ENCODE peak calls at places on chromosome 14, in seven cellular contexts. One of them, this sample, is unnamed.

GRCh38 chr14:74512431-74512830 is 18.9 kb downstream of the ISCA2 start:
- DNase-seq in MM.1S: no peak
- DNase-seq in fibroblast of lung: no peak
- DNase-seq in IMR-90: no peak
- DNase-seq in PC-3: no peak
- DNase-seq in H1: no peak
- DNase-seq in neural progenitor cell: no peak
- DNase-seq in this sample: no peak

GRCh38 chr14:50560929-50561280 is 960 bp downstream of the ATL1 start:
- DNase-seq in MM.1S: no peak
- DNase-seq in fibroblast of lung: peak; percentile 69
- DNase-seq in IMR-90: peak; percentile 71
- DNase-seq in PC-3: peak; percentile 37
- DNase-seq in H1: peak; percentile 67
- DNase-seq in neural progenitor cell: peak; percentile 79
- DNase-seq in this sample: peak; percentile 66

GRCh38 chr14:61477845-61478438 is 156.6 kb downstream of the PRKCH start:
- DNase-seq in MM.1S: no peak
- DNase-seq in fibroblast of lung: peak; percentile 57
- DNase-seq in IMR-90: peak; percentile 60
- DNase-seq in PC-3: peak; percentile 91
- DNase-seq in H1: no peak
- DNase-seq in neural progenitor cell: no peak
- DNase-seq in this sample: no peak

GRCh38 chr14:28771168-28771567 is 4.6 kb downstream of the FOXG1 start:
- DNase-seq in MM.1S: no peak
- DNase-seq in fibroblast of lung: no peak
- DNase-seq in IMR-90: no peak
- DNase-seq in PC-3: no peak
- DNase-seq in H1: no peak
- DNase-seq in neural progenitor cell: no peak
- DNase-seq in this sample: no peak

GRCh38 chr14:60488175-60488574 is 2.3 kb upstream of the C14orf39 start:
- DNase-seq in MM.1S: no peak
- DNase-seq in fibroblast of lung: no peak
- DNase-seq in IMR-90: no peak
- DNase-seq in PC-3: peak; percentile 52
- DNase-seq in H1: no peak
- DNase-seq in neural progenitor cell: no peak
- DNase-seq in this sample: no peak

GRCh38 chr14:89855961-89856360 is 98.6 kb downstream of the EFCAB11 start:
- DNase-seq in MM.1S: no peak
- DNase-seq in fibroblast of lung: peak; percentile 87
- DNase-seq in IMR-90: peak; percentile 89
- DNase-seq in PC-3: peak; percentile 73
- DNase-seq in H1: no peak
- DNase-seq in neural progenitor cell: no peak
- DNase-seq in this sample: no peak

GRCh38 chr14:67167420-67168109 is 21.7 kb upstream of the GARIN2 start:
- DNase-seq in MM.1S: no peak
- DNase-seq in fibroblast of lung: no peak
- DNase-seq in IMR-90: no peak
- DNase-seq in PC-3: peak; percentile 72
- DNase-seq in H1: no peak
- DNase-seq in neural progenitor cell: no peak
- DNase-seq in this sample: no peak

GRCh38 chr14:53786045-53786444 is 170.6 kb downstream of the BMP4 start:
- DNase-seq in MM.1S: no peak
- DNase-seq in fibroblast of lung: peak; percentile 4
- DNase-seq in IMR-90: no peak
- DNase-seq in PC-3: no peak
- DNase-seq in H1: no peak
- DNase-seq in neural progenitor cell: no peak
- DNase-seq in this sample: no peak

GRCh38 chr14:50778757-50779483 is 52.0 kb downstream of the NIN start:
- DNase-seq in MM.1S: no peak
- DNase-seq in fibroblast of lung: peak; percentile 28
- DNase-seq in IMR-90: peak; percentile 76
- DNase-seq in PC-3: no peak
- DNase-seq in H1: no peak
- DNase-seq in neural progenitor cell: no peak
- DNase-seq in this sample: no peak

GRCh38 chr14:98010791-98011190 is 1213.6 kb downstream of the VRK1 start:
- DNase-seq in MM.1S: no peak
- DNase-seq in fibroblast of lung: no peak
- DNase-seq in IMR-90: no peak
- DNase-seq in PC-3: no peak
- DNase-seq in H1: no peak
- DNase-seq in neural progenitor cell: no peak
- DNase-seq in this sample: no peak

GRCh38 chr14:88189040-88189839 is 133.8 kb downstream of the KCNK10 start:
- DNase-seq in MM.1S: peak; percentile 53
- DNase-seq in fibroblast of lung: peak; percentile 87
- DNase-seq in IMR-90: peak; percentile 87
- DNase-seq in PC-3: peak; percentile 96
- DNase-seq in H1: peak; percentile 85
- DNase-seq in neural progenitor cell: peak; percentile 87
- DNase-seq in this sample: peak; percentile 69

GRCh38 chr14:80049055-80049454 is 162.2 kb downstream of the DIO2 start:
- DNase-seq in MM.1S: no peak
- DNase-seq in fibroblast of lung: no peak
- DNase-seq in IMR-90: peak; percentile 63
- DNase-seq in PC-3: peak; percentile 17
- DNase-seq in H1: no peak
- DNase-seq in neural progenitor cell: no peak
- DNase-seq in this sample: no peak

GRCh38 chr14:89921346-89921745 is 33.2 kb downstream of the EFCAB11 start:
- DNase-seq in MM.1S: no peak
- DNase-seq in fibroblast of lung: no peak
- DNase-seq in IMR-90: peak; percentile 37
- DNase-seq in PC-3: peak; percentile 31
- DNase-seq in H1: no peak
- DNase-seq in neural progenitor cell: no peak
- DNase-seq in this sample: no peak

GRCh38 chr14:100241279-100241678 is 2.3 kb downstream of the YY1 start:
- DNase-seq in MM.1S: no peak
- DNase-seq in fibroblast of lung: no peak
- DNase-seq in IMR-90: no peak
- DNase-seq in PC-3: peak; percentile 12
- DNase-seq in H1: no peak
- DNase-seq in neural progenitor cell: no peak
- DNase-seq in this sample: no peak

GRCh38 chr14:89534896-89535615 is 118.0 kb upstream of the FOXN3 start:
- DNase-seq in MM.1S: no peak
- DNase-seq in fibroblast of lung: peak; percentile 71
- DNase-seq in IMR-90: peak; percentile 72
- DNase-seq in PC-3: no peak
- DNase-seq in H1: no peak
- DNase-seq in neural progenitor cell: no peak
- DNase-seq in this sample: no peak

GRCh38 chr14:31752867-31753661 is 191.9 kb downstream of the NUBPL start:
- DNase-seq in MM.1S: no peak
- DNase-seq in fibroblast of lung: no peak
- DNase-seq in IMR-90: no peak
- DNase-seq in PC-3: no peak
- DNase-seq in H1: no peak
- DNase-seq in neural progenitor cell: no peak
- DNase-seq in this sample: no peak

GRCh38 chr14:75289840-75290388 is 11.3 kb downstream of the FOS start:
- DNase-seq in MM.1S: no peak
- DNase-seq in fibroblast of lung: no peak
- DNase-seq in IMR-90: no peak
- DNase-seq in PC-3: no peak
- DNase-seq in H1: no peak
- DNase-seq in neural progenitor cell: no peak
- DNase-seq in this sample: no peak

GRCh38 chr14:73757381-73757780 is 43.2 kb upstream of the PNMA1 start:
- DNase-seq in MM.1S: no peak
- DNase-seq in fibroblast of lung: no peak
- DNase-seq in IMR-90: no peak
- DNase-seq in PC-3: no peak
- DNase-seq in H1: no peak
- DNase-seq in neural progenitor cell: no peak
- DNase-seq in this sample: no peak

GRCh38 chr14:71985538-71986234 is 53.5 kb downstream of the RGS6 start:
- DNase-seq in MM.1S: no peak
- DNase-seq in fibroblast of lung: no peak
- DNase-seq in IMR-90: no peak
- DNase-seq in PC-3: no peak
- DNase-seq in H1: no peak
- DNase-seq in neural progenitor cell: no peak
- DNase-seq in this sample: no peak

GRCh38 chr14:64303471-64303917 is 9.3 kb upstream of the ESR2 start:
- DNase-seq in MM.1S: peak; percentile 42
- DNase-seq in fibroblast of lung: peak; percentile 75
- DNase-seq in IMR-90: peak; percentile 68
- DNase-seq in PC-3: peak; percentile 82
- DNase-seq in H1: no peak
- DNase-seq in neural progenitor cell: peak; percentile 72
- DNase-seq in this sample: no peak

DNA sequence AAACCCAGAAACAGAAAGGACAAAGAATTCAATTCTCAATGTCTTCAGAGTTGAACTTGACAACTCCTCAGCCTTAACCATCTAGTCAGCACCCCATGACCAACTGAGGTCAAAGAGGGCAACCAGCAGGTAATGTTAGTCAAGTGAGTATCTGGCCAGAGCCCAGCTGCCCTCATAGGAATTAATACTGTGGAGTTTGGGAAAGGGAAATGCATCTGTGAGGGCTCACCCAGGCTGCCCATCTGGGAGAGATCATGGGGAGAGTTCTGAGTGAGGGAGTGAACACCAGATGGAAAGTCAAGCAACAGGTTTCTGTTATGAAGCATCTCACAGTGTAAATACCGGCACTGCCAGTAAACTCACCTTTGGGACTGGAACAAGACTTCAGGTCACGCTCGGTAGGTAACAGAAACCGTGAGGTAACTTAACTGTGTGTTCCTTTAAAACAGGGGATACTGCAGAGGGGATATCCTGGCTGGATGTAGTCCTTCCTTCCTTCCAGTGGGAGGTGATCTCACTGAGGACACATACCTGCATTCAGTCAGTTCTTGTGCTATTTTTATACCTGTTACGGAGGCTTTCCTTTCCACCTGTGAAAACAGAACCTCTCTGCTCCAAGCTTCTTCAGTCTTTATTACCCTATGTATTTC is 94.4 kb downstream of the DAD1 start:
- DNase-seq in MM.1S: no peak
- DNase-seq in fibroblast of lung: no peak
- DNase-seq in IMR-90: no peak
- DNase-seq in PC-3: no peak
- DNase-seq in H1: no peak
- DNase-seq in neural progenitor cell: no peak
- DNase-seq in this sample: no peak
- TF ChIP-seq CTCF in MM.1S: no peak
- TF ChIP-seq CTCF in fibroblast of lung: no peak
- TF ChIP-seq CTCF in IMR-90: no peak
- TF ChIP-seq CTCF in PC-3: no peak
- TF ChIP-seq CTCF in H1: no peak
- TF ChIP-seq CTCF in neural progenitor cell: no peak
- TF ChIP-seq CTCF in this sample: no peak

DNA sequence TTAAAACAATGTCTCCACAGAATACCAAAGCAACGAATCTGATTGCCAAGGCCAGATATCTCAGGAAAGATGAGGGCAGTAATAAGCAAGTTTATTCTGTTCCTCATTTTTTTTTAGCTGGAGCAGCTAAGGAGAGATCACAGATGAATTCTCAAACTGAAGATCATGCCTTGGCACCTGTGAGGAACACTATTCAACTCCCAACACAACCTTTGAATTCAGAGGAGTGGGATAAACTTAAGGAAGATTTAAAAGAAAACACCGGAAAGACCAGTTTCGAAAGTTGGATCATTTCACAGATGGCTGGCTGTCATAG is 994 bp downstream of the PRORP start:
- DNase-seq in MM.1S: no peak
- DNase-seq in fibroblast of lung: no peak
- DNase-seq in IMR-90: no peak
- DNase-seq in PC-3: no peak
- DNase-seq in H1: no peak
- DNase-seq in neural progenitor cell: no peak
- DNase-seq in this sample: no peak
- H3K9ac ChIP-seq in MM.1S: peak overlapping the region; percentile 96
- H3K9ac ChIP-seq in fibroblast of lung: no peak overlapping the region
- H3K9ac ChIP-seq in IMR-90: peak overlapping the region; percentile 92
- H3K9ac ChIP-seq in PC-3: peak overlapping the region; percentile 89
- H3K9ac ChIP-seq in H1: peak overlapping the region; percentile 99
- H3K9ac ChIP-seq in neural progenitor cell: peak overlapping the region; percentile 55
- H3K9ac ChIP-seq in this sample: peak overlapping the region; percentile 83

DNA sequence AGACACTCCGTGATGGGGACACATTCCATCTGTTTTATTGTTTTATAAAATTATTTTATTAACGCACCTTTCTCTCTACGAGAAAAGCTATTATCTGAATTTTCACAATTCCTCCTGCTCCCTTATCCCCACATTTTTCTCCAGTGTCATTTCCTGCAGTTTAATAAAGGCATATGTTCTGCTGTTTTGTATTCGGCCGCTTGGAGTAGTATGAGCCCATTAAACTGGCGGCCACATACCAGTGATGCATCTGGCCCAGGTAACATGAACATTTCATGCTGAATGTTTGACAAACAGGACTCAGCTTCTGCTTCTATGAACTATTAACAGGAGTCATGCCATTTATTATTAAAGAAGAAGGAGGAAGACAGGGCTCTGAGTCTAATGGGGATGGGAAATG is 511.0 kb downstream of the TMEM121 start:
- DNase-seq in MM.1S: no peak
- DNase-seq in fibroblast of lung: no peak
- DNase-seq in IMR-90: no peak
- DNase-seq in PC-3: peak; percentile 4
- DNase-seq in H1: no peak
- DNase-seq in neural progenitor cell: no peak
- DNase-seq in this sample: no peak
- H3K4me2 ChIP-seq in MM.1S: no peak overlapping the region
- H3K4me2 ChIP-seq in fibroblast of lung: no peak overlapping the region
- H3K4me2 ChIP-seq in IMR-90: no peak overlapping the region
- H3K4me2 ChIP-seq in PC-3: no peak overlapping the region
- H3K4me2 ChIP-seq in H1: no peak overlapping the region
- H3K4me2 ChIP-seq in neural progenitor cell: no peak overlapping the region
- H3K4me2 ChIP-seq in this sample: no peak overlapping the region

GRCh38 chr14:23567186-23568020 is at the start of gene AP1G2:
- DNase-seq in MM.1S: peak; percentile 77
- DNase-seq in fibroblast of lung: peak; percentile 69
- DNase-seq in IMR-90: peak; percentile 28
- DNase-seq in PC-3: peak; percentile 78
- DNase-seq in H1: peak; percentile 91
- DNase-seq in neural progenitor cell: peak; percentile 84
- DNase-seq in this sample: peak; percentile 90
- TF ChIP-seq CTCF in MM.1S: no peak
- TF ChIP-seq CTCF in fibroblast of lung: no peak
- TF ChIP-seq CTCF in IMR-90: no peak
- TF ChIP-seq CTCF in PC-3: no peak
- TF ChIP-seq CTCF in H1: no peak
- TF ChIP-seq CTCF in neural progenitor cell: no peak
- TF ChIP-seq CTCF in this sample: peak; percentile 17

This sample was measured in DND-41.